ENCODE peak calls at places on chromosomes 6 and 20, in nine cellular contexts. R is ovary, W is WERI-Rb-1, E is cardiac muscle cell, X is Peyer's patch, K is RWPE2, Y is heart left ventricle, P is osteoblast, M is heart right ventricle. A is an unnamed sample.

GRCh38 chr20:34574861-34575260 is 16.3 kb downstream of the MAP1LC3A start:
- DNase-seq in Y (no peak), P (no peak), R (no peak), W (no peak), E (no peak), M (no peak), K (peak; percentile 57), X (no peak), A (no peak)

GRCh38 chr6:73732845-73733675 is 37.1 kb downstream of the CD109 start:
- DNase-seq in E (peak; percentile 86), W (peak; percentile 58), X (peak; percentile 69), R (peak; percentile 48), P (peak; percentile 80), Y (peak; percentile 67), M (peak; percentile 70), K (no peak), A (peak; percentile 10)

GRCh38 chr6:44304282-44305199 is 8.6 kb downstream of the AARS2 start:
- DNase-seq in P (peak; percentile 96), R (no peak), Y (no peak), W (peak; percentile 78), X (peak; percentile 54), K (no peak), E (peak; percentile 49), M (no peak), A (no peak)

GRCh38 chr6:56649053-56649769 is 6.5 kb upstream of the DST start:
- DNase-seq in Y (no peak), M (no peak), E (peak; percentile 36), R (no peak), K (no peak), P (no peak), W (no peak), X (no peak), A (no peak)

GRCh38 chr20:37243076-37243936 is 18.3 kb downstream of the GHRH start:
- DNase-seq in P (no peak), K (peak; percentile 85), M (no peak), E (no peak), X (no peak), Y (no peak), W (peak; percentile 40), R (no peak), A (no peak)

GRCh38 chr20:63540417-63541186 is 3.4 kb upstream of the PTK6 start:
- DNase-seq in W (no peak), E (no peak), M (no peak), R (no peak), X (no peak), K (peak; percentile 89), P (no peak), Y (no peak), A (no peak)

GRCh38 chr6:159646731-159647130 is 46.3 kb downstream of the SOD2 start:
- DNase-seq in K (no peak), Y (no peak), R (no peak), E (peak; percentile 63), M (no peak), P (no peak), W (no peak), X (no peak), A (no peak)

GRCh38 chr6:90466191-90466940 is 120.5 kb downstream of the MAP3K7 start:
- DNase-seq in W (no peak), Y (no peak), K (no peak), M (no peak), E (no peak), P (peak; percentile 18), X (no peak), R (no peak), A (no peak)

GRCh38 chr6:107318100-107318736 is 141.1 kb downstream of the PDSS2 start:
- DNase-seq in W (peak; percentile 60), M (peak; percentile 50), E (peak; percentile 73), R (peak; percentile 41), Y (peak; percentile 49), P (peak; percentile 65), K (no peak), X (peak; percentile 76), A (no peak)
- TF ChIP-seq CTCF in W (peak; percentile 79), M (peak; percentile 82), E (peak; percentile 85), R (no peak), Y (peak; percentile 44), P (peak; percentile 83), K (peak; percentile 85), X (peak; percentile 63), A (peak; percentile 26)

DNA sequence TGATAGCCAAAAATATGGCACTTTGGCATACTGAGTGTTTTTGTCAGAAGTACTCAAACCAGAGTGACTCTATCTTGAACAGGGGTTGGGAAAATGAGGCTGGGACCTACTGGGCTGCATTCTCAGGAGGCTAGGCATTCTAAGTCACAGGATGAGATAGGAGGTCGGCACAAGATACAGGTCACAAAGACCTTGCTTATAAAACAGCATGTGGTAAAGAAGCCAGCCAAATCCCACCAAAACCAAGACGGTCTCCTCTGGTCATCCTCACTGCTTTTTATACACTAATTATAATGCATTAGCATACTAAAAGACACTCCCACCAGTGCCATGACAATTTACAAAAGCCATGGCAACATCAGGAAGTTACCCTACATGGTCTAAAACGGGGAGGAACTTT is 985.1 kb downstream of the HACE1 start:
- DNase-seq in R (no peak), M (no peak), E (no peak), P (no peak), X (no peak), Y (no peak), W (no peak), K (no peak), A (no peak)
- H3K27ac ChIP-seq in R (no peak overlapping the region), M (no peak overlapping the region), E (no peak overlapping the region), P (no peak overlapping the region), X (no peak overlapping the region), Y (no peak overlapping the region), W (no peak overlapping the region), K (no peak overlapping the region), A (no peak overlapping the region)

DNA sequence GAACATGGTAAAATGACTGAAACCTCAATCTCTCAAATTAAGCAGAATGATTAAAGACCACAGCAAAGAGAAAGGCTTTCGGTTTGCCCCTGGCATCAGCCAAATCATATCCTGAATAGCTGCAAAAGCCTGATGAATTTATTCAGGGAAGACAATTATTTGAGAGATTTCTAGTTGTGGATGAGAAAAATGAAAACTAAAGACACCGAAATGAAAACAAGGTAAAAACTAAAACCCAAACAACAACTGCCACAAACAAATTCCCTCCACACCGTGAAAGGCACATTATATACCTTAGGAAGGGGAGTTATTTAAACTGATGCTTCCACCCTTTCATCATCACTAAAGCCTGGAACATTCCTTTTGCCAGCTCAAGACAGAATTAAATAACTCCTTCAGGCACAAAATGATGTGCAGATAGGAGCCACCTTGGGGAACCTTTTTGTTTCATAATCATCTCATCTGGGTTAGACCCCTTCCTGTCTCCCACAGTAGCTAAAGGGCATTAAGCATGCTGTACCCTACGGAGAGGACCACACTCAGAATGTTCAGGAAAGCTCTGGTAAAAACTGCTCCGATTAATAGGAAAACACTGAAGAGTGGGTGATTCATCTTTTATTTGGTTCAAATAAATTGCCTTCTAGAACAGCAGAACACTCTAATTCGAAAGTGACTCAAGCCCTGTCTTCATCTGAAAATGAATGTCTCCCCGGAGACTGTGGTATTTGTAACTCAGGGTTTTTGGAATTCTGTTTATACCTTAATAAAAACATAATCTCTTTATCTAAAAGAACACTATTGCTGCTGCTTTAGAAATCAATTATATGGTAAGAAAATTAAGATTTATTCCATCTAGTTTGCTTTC is 9.1 kb upstream of the ANKRD60 start:
- DNase-seq in X (no peak), W (no peak), E (peak; percentile 30), K (no peak), R (no peak), P (peak; percentile 89), Y (no peak), M (no peak), A (no peak)
- H3K4me3 ChIP-seq in X (no peak overlapping the region), W (no peak overlapping the region), E (no peak overlapping the region), K (peak overlapping the region; percentile 30), R (no peak overlapping the region), P (peak overlapping the region; percentile 75), Y (peak overlapping the region; percentile 53), M (peak overlapping the region; percentile 66), A (peak overlapping the region; percentile 45)

GRCh38 chr6:134211297-134211696 is 106.6 kb downstream of the SGK1 start:
- DNase-seq in M (no peak), E (no peak), R (no peak), K (no peak), X (no peak), W (no peak), P (no peak), Y (no peak), A (no peak)
- TF ChIP-seq CTCF in M (no peak), E (no peak), R (no peak), K (no peak), X (no peak), W (no peak), P (no peak), Y (no peak), A (no peak)